ENCODE peak calls at places on chromosomes 2 and 18, in four cellular contexts. F is nephron progenitor cell, I is posterior cingulate gyrus, Q is MCF 10A. Z is an unnamed sample.

GRCh38 chr2:176967911-176968451 is 244.6 kb upstream of the HNRNPA3 start:
- DNase-seq in F (no peak), I (no peak), Q (no peak), Z (no peak)

GRCh38 chr2:200252661-200253067 is 53.8 kb upstream of the SPATS2L start:
- DNase-seq in F (no peak), I (no peak), Q (peak; percentile 4), Z (no peak)

GRCh38 chr18:61719676-61720075 is 173.1 kb downstream of the RNF152 start:
- DNase-seq in F (no peak), I (no peak), Q (no peak), Z (no peak)

GRCh38 chr2:189751080-189751658 is 11.4 kb downstream of the OSGEPL1 start:
- DNase-seq in F (peak; percentile 32), I (no peak), Q (peak; percentile 52), Z (no peak)

GRCh38 chr2:54638774-54639187 is 84.7 kb upstream of the EML6 start:
- DNase-seq in F (no peak), I (no peak), Q (no peak), Z (no peak)

GRCh38 chr2:127081826-127082633 is 24.9 kb downstream of the BIN1 start:
- DNase-seq in F (peak; percentile 33), I (peak; percentile 73), Q (no peak), Z (peak; percentile 54)

GRCh38 chr2:138476940-138477339 is 24.6 kb upstream of the SPOPL start:
- DNase-seq in F (no peak), I (no peak), Q (no peak), Z (no peak)

GRCh38 chr2:121184248-121184862 is 100.6 kb downstream of the TFCP2L1 start:
- DNase-seq in F (no peak), I (no peak), Q (peak; percentile 34), Z (no peak)

GRCh38 chr2:143823856-143824255 is 694.6 kb downstream of the ARHGAP15 start:
- DNase-seq in F (no peak), I (no peak), Q (no peak), Z (no peak)

GRCh38 chr2:179106342-179107178 is 56.6 kb upstream of the CCDC141 start:
- DNase-seq in F (no peak), I (peak; percentile 33), Q (peak; percentile 97), Z (no peak)

GRCh38 chr2:23042176-23042909 is 342.6 kb upstream of the KLHL29 start:
- DNase-seq in F (no peak), I (no peak), Q (peak; percentile 8), Z (no peak)

GRCh38 chr2:172878260-172878659 is 142.6 kb downstream of the RAPGEF4 start:
- DNase-seq in F (no peak), I (no peak), Q (no peak), Z (no peak)

GRCh38 chr2:54473876-54474275 is 17.7 kb downstream of the SPTBN1 start:
- DNase-seq in F (no peak), I (no peak), Q (no peak), Z (no peak)

GRCh38 chr2:150544731-150545130 is 57.3 kb upstream of the RND3 start:
- DNase-seq in F (no peak), I (no peak), Q (no peak), Z (no peak)

GRCh38 chr2:175275499-175275898 is 94.0 kb upstream of the ATP5MC3 start:
- DNase-seq in F (no peak), I (no peak), Q (no peak), Z (no peak)

GRCh38 chr2:45353879-45354278 is 257.2 kb downstream of the SRBD1 start:
- DNase-seq in F (no peak), I (no peak), Q (peak; percentile 74), Z (no peak)

GRCh38 chr2:31764169-31764568 is 183.4 kb upstream of the SRD5A2 start:
- DNase-seq in F (no peak), I (no peak), Q (no peak), Z (no peak)

GRCh38 chr2:21022792-21023367 is 21.0 kb downstream of the APOB start:
- DNase-seq in F (no peak), I (no peak), Q (no peak), Z (no peak)

GRCh38 chr2:23649285-23649684 is 264.3 kb downstream of the KLHL29 start:
- DNase-seq in F (peak; percentile 50), I (no peak), Q (no peak), Z (no peak)

GRCh38 chr2:238129166-238130010 is 9.1 kb upstream of the KLHL30 start:
- DNase-seq in F (no peak), I (no peak), Q (no peak), Z (peak; percentile 15)

GRCh38 chr2:164910091-164910899 is 45.0 kb downstream of the SLC38A11 start:
- DNase-seq in F (no peak), I (no peak), Q (peak; percentile 61), Z (no peak)

GRCh38 chr18:36066001-36066400 is 1.4 kb downstream of the RPRD1A start:
- DNase-seq in F (no peak), I (no peak), Q (peak; percentile 25), Z (no peak)

GRCh38 chr18:9617006-9617542 is 2.7 kb upstream of the PPP4R1 start:
- DNase-seq in F (no peak), I (no peak), Q (no peak), Z (no peak)

GRCh38 chr2:36780231-36780808 is 83.8 kb downstream of the VIT start:
- DNase-seq in F (peak; percentile 26), I (no peak), Q (peak; percentile 66), Z (no peak)

GRCh38 chr2:137208361-137208973 is 443.1 kb downstream of the THSD7B start:
- DNase-seq in F (no peak), I (no peak), Q (peak; percentile 50), Z (no peak)

GRCh38 chr2:23566236-23567142 is 181.5 kb downstream of the KLHL29 start:
- DNase-seq in F (peak; percentile 51), I (peak; percentile 35), Q (peak; percentile 40), Z (no peak)

GRCh38 chr18:31624892-31625640 is 33.4 kb downstream of the TTR start:
- DNase-seq in F (no peak), I (no peak), Q (no peak), Z (no peak)

GRCh38 chr18:33470229-33470628 is 29.7 kb upstream of the CCDC178 start:
- DNase-seq in F (no peak), I (no peak), Q (no peak), Z (no peak)

GRCh38 chr2:84458436-84459027 is 548 bp downstream of the SUCLG1 start:
- DNase-seq in F (no peak), I (no peak), Q (peak; percentile 12), Z (no peak)

GRCh38 chr18:79545255-79545654 is 134.3 kb upstream of the CTDP1 start:
- DNase-seq in F (no peak), I (no peak), Q (no peak), Z (no peak)

GRCh38 chr2:215635788-215636139 is 199.9 kb upstream of the FN1 start:
- DNase-seq in F (no peak), I (no peak), Q (peak; percentile 51), Z (no peak)

GRCh38 chr2:42977236-42978174 is 185.1 kb upstream of the HAAO start:
- DNase-seq in F (no peak), I (no peak), Q (no peak), Z (no peak)

GRCh38 chr2:15828576-15828975 is 111.8 kb upstream of the MYCN start:
- DNase-seq in F (no peak), I (no peak), Q (no peak), Z (no peak)

GRCh38 chr2:157996799-157997198 is 104.9 kb upstream of the UPP2 start:
- DNase-seq in F (no peak), I (no peak), Q (no peak), Z (no peak)

GRCh38 chr2:129803067-129803466 is 176.4 kb upstream of the RAB6C start:
- DNase-seq in F (no peak), I (no peak), Q (peak; percentile 4), Z (no peak)

GRCh38 chr2:125644257-125644656 is 1011.7 kb upstream of the GYPC start:
- DNase-seq in F (no peak), I (no peak), Q (no peak), Z (no peak)